ENCODE peak calls at places on chromosome 6, in five cellular contexts. L, J, I, N and K are unnamed samples.
A peak's percentile ranks its signal among the peaks of the same experiment; 100 is the strongest.

GRCh38 chr6:3363296-3364025 is 93.4 kb downstream of the SLC22A23 start:
- DNase-seq in L (peak; percentile 89), J (no peak), I (no peak), N (no peak), K (no peak)

GRCh38 chr6:38522322-38522721 is 117.4 kb downstream of the BTBD9 start:
- DNase-seq in L (no peak), J (no peak), I (peak; percentile 88), N (peak; percentile 23), K (peak; percentile 77)

GRCh38 chr6:144744720-144745119 is 459.6 kb downstream of the UTRN start:
- DNase-seq in L (no peak), J (no peak), I (no peak), N (no peak), K (no peak)

GRCh38 chr6:14516947-14517346 is 399.4 kb downstream of the CD83 start:
- DNase-seq in L (no peak), J (no peak), I (no peak), N (no peak), K (no peak)

GRCh38 chr6:38020593-38020992 is 201.1 kb downstream of the ZFAND3 start:
- DNase-seq in L (no peak), J (no peak), I (no peak), N (no peak), K (no peak)

GRCh38 chr6:134850906-134851305 is 99.0 kb downstream of the ALDH8A1 start:
- DNase-seq in L (no peak), J (no peak), I (no peak), N (no peak), K (no peak)

GRCh38 chr6:84399003-84399402 is 171.6 kb upstream of the CEP162 start:
- DNase-seq in L (no peak), J (no peak), I (no peak), N (no peak), K (no peak)

GRCh38 chr6:160071805-160072687 is 49.6 kb upstream of the SLC22A1 start:
- DNase-seq in L (no peak), J (no peak), I (no peak), N (no peak), K (peak; percentile 18)

GRCh38 chr6:126040826-126041225 is 54.5 kb downstream of the TRMT11 start:
- DNase-seq in L (peak; percentile 58), J (no peak), I (peak; percentile 78), N (no peak), K (peak; percentile 84)

GRCh38 chr6:50925981-50926380 is 107.3 kb downstream of the TFAP2B start:
- DNase-seq in L (no peak), J (no peak), I (no peak), N (no peak), K (no peak)

GRCh38 chr6:102717737-102718427 is 1324.4 kb downstream of the GRIK2 start:
- DNase-seq in L (no peak), J (no peak), I (no peak), N (no peak), K (no peak)

GRCh38 chr6:90583783-90584481 is 2.9 kb downstream of the MAP3K7 start:
- DNase-seq in L (no peak), J (no peak), I (no peak), N (no peak), K (no peak)

GRCh38 chr6:7742214-7742613 is 16.3 kb downstream of the BMP6 start:
- DNase-seq in L (no peak), J (no peak), I (no peak), N (no peak), K (no peak)

GRCh38 chr6:152271681-152272464 is 365.3 kb downstream of the SYNE1 start:
- DNase-seq in L (peak; percentile 21), J (peak; percentile 53), I (peak; percentile 34), N (peak; percentile 59), K (peak; percentile 74)

GRCh38 chr6:154510144-154510905 is at the start of gene CNKSR3:
- DNase-seq in L (peak; percentile 81), J (peak; percentile 84), I (peak; percentile 95), N (peak; percentile 89), K (peak; percentile 83)

GRCh38 chr6:4397307-4397706 is 261.9 kb upstream of the ECI2 start:
- DNase-seq in L (no peak), J (peak; percentile 25), I (no peak), N (peak; percentile 27), K (no peak)

GRCh38 chr6:56642366-56643261 is at the start of gene DST:
- DNase-seq in L (no peak), J (no peak), I (peak; percentile 95), N (no peak), K (peak; percentile 95)

GRCh38 chr6:31116661-31117385 is 2.2 kb downstream of the PSORS1C1 start:
- DNase-seq in L (no peak), J (no peak), I (no peak), N (peak; percentile 43), K (peak; percentile 34)

GRCh38 chr6:109455502-109456282 is at the start of gene MICAL1:
- DNase-seq in L (peak; percentile 90), J (peak; percentile 73), I (peak; percentile 24), N (peak; percentile 59), K (peak; percentile 58)

GRCh38 chr6:123598011-123598410 is 38.7 kb downstream of the TRDN start:
- DNase-seq in L (no peak), J (no peak), I (no peak), N (no peak), K (no peak)

GRCh38 chr6:163485388-163485851 is 70.9 kb downstream of the QKI start:
- DNase-seq in L (no peak), J (no peak), I (peak; percentile 2), N (no peak), K (peak; percentile 31)
- H3K4me3 ChIP-seq in L (no peak overlapping the region), J (no peak overlapping the region), I (no peak overlapping the region), N (no peak overlapping the region), K (no peak overlapping the region)

GRCh38 chr6:23002044-23002619 is 432.8 kb downstream of the HDGFL1 start:
- DNase-seq in L (no peak), J (no peak), I (no peak), N (no peak), K (no peak)

GRCh38 chr6:23006656-23007055 is 437.3 kb downstream of the HDGFL1 start:
- DNase-seq in L (no peak), J (no peak), I (no peak), N (no peak), K (no peak)

DNA sequence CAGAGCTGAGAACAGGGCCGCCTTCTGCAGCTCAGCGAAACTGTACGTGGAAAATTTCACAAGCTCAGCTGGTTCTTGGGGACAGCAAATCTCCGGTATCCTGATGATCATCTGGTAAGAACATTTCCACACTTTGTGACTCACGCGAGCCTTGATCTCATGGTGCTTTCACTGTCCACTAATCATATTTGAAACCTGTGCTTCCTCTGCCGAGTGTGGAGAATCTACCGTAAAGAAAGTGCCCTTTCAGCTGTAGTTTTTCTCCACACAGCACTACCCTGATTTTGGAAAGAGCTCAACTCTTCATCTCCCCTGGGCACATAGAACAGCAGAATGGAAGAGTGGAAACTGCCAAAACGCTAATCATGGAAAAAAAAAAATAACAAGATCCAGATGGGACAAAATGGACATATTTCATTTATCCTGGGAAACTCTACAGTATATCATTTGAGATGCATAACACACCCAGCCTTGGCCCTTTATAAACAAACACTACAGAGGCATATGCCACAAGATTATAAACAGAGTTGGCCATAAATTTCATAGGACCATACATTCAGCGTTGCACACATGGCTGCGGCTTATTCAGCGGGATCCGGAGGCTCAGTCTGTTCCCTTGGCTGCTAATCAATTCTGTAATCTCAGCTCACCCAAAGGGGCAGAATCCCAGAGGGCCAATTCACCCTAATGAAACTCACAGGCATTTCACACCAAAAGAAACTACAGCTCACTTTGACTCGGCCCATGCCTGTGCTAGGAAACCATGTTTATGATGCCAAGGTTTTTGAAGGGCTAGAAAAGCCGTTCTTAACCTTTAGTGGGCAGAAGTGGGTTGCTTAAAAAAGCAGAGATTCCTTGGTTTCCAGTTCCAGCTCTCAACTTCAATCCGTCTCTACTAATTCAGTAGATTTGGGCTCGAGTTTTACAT is 434.6 kb downstream of the HDGFL1 start:
- DNase-seq in L (no peak), J (no peak), I (peak; percentile 86), N (peak; percentile 7), K (peak; percentile 82)
- TF ChIP-seq CTCF in L (no peak), J (no peak), I (no peak), N (no peak), K (no peak)

GRCh38 chr6:1595271-1596087 is 14.2 kb upstream of the FOXC1 start:
- DNase-seq in L (no peak), J (no peak), I (no peak), N (no peak), K (no peak)

GRCh38 chr6:1594495-1595200 is 15.1 kb upstream of the FOXC1 start:
- DNase-seq in L (no peak), J (no peak), I (no peak), N (no peak), K (no peak)

GRCh38 chr6:1597121-1597744 is 12.5 kb upstream of the FOXC1 start:
- DNase-seq in L (no peak), J (no peak), I (no peak), N (no peak), K (no peak)

GRCh38 chr6:1597924-1598323 is 11.8 kb upstream of the FOXC1 start:
- DNase-seq in L (no peak), J (no peak), I (peak; percentile 88), N (no peak), K (peak; percentile 88)

GRCh38 chr6:1596088-1596852 is 13.4 kb upstream of the FOXC1 start:
- DNase-seq in L (peak; percentile 55), J (peak; percentile 46), I (peak; percentile 45), N (peak; percentile 61), K (peak; percentile 62)
- H3K4me3 ChIP-seq in L (no peak overlapping the region), J (peak overlapping the region; percentile 39), I (peak overlapping the region; percentile 49), N (peak overlapping the region; percentile 33), K (peak overlapping the region; percentile 28)

DNA sequence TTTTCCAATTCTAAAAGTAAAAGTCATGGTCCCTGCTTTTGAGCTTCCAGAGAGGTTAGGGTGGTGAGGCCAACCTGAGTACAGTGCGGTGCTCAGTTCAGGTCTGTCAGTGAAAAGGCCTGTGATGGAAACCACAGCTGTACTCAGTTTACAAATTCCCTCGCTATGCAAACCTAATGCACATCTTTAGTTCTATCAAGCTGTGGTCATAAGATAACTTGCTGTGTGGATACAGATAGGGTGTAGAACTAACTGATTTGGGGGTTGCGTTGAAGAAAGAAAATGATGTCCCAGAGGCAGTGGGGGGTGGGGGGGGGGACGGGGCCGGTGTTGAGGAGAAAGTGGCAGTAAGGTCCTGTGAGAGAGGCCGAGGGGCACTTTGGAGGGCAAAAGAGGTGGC is 22.8 kb upstream of the MBOAT1 start:
- DNase-seq in L (no peak), J (no peak), I (no peak), N (no peak), K (no peak)
- TF ChIP-seq CTCF in L (no peak), J (no peak), I (no peak), N (no peak), K (no peak)

DNA sequence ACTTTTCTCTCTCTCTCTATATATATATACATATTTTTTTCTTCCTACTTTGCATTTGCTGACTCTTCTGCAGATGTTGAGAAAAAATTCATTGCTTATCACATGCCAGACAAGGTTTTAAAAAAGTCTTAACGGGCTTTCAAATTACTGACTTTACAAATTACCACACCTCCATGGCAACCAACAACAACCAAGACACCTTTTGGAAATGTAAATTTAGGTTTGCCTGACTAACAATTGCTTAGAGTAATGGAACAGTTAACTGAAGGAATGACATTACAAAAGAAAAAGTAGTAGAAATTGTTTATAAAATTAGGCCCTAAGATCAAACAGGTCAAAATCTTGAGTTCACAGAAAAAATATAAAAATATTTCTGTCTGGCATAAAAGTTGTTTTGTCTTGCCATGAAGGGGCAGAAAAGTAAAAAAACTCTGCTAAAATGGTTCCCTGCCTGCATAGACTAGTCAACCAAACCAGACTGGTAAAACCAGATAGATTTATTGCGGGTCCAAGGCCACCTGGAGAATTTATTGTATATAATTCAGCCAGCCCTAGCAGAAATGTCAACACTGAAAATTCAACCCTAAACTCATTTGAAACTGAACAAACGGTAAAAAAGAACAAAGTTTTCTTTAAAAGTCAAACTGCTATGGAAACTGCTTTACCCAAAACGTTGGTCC is 92.8 kb upstream of the FRMD1 start:
- DNase-seq in L (peak; percentile 51), J (no peak), I (no peak), N (no peak), K (no peak)
- H3K4me3 ChIP-seq in L (no peak overlapping the region), J (no peak overlapping the region), I (no peak overlapping the region), N (no peak overlapping the region), K (no peak overlapping the region)